ENCODE peak calls at places on chromosomes 13 and 19, in nine cellular contexts. N, W, F, O, R, V, K, I and Y are unnamed samples.

GRCh38 chr19:47176627-47177090 is 46.0 kb downstream of the SAE1 start:
- DNase-seq in K (peak; percentile 93), W (peak; percentile 96), R (peak; percentile 64), F (peak; percentile 52), O (peak; percentile 97), I (peak; percentile 71), N (no peak), V (no peak), Y (no peak)

GRCh38 chr19:4684312-4685095 is 14.4 kb upstream of the MYDGF start:
- DNase-seq in V (no peak), F (no peak), W (no peak), N (no peak), R (no peak), O (no peak), K (no peak), I (no peak), Y (no peak)

GRCh38 chr13:94705081-94705751 is 7.1 kb downstream of the SOX21 start:
- DNase-seq in N (no peak), O (peak; percentile 18), K (no peak), V (peak; percentile 70), F (no peak), I (no peak), W (no peak), R (no peak), Y (no peak)

GRCh38 chr13:95002968-95003813 is 290.8 kb upstream of the SOX21 start:
- DNase-seq in K (no peak), N (peak; percentile 58), V (peak; percentile 60), F (no peak), I (no peak), W (no peak), O (peak; percentile 8), R (no peak), Y (peak; percentile 86)

GRCh38 chr19:58353717-58354477 is 605 bp upstream of the A1BG start:
- DNase-seq in K (no peak), V (no peak), R (no peak), W (no peak), F (no peak), N (no peak), O (no peak), I (no peak), Y (no peak)

GRCh38 chr13:42985312-42986175 is 6.5 kb downstream of the EPSTI1 start:
- DNase-seq in R (no peak), O (peak; percentile 41), I (no peak), N (no peak), V (no peak), W (no peak), F (no peak), K (no peak), Y (no peak)

GRCh38 chr13:85497652-85498051 is 301.6 kb downstream of the SLITRK6 start:
- DNase-seq in O (peak; percentile 96), W (peak; percentile 99), V (no peak), F (no peak), R (peak; percentile 49), K (peak; percentile 91), N (peak; percentile 9), I (peak; percentile 92), Y (no peak)

GRCh38 chr13:95552208-95552538 is 347 bp upstream of the CLDN10 start:
- DNase-seq in K (no peak), I (no peak), W (no peak), R (no peak), N (no peak), V (no peak), O (no peak), F (no peak), Y (no peak)

GRCh38 chr19:2385053-2385721 is 25.1 kb downstream of the TMPRSS9 start:
- DNase-seq in K (peak; percentile 52), V (peak; percentile 91), W (peak; percentile 85), F (peak; percentile 2), R (peak; percentile 48), I (peak; percentile 87), N (peak; percentile 98), O (peak; percentile 83), Y (peak; percentile 96)

GRCh38 chr13:25833761-25834160 is 218.1 kb downstream of the SHISA2 start:
- DNase-seq in O (no peak), N (no peak), F (no peak), W (no peak), R (no peak), K (no peak), V (no peak), I (no peak), Y (no peak)

GRCh38 chr13:34257980-34258379 is 440.0 kb downstream of the RFC3 start:
- DNase-seq in V (no peak), K (no peak), I (no peak), R (no peak), F (no peak), N (peak; percentile 6), W (no peak), O (no peak), Y (no peak)

GRCh38 chr19:18425515-18426415 is 6.6 kb downstream of the SSBP4 start:
- DNase-seq in W (peak; percentile 70), R (no peak), N (peak; percentile 43), I (peak; percentile 83), O (peak; percentile 78), F (no peak), V (peak; percentile 26), K (no peak), Y (no peak)

GRCh38 chr19:58468216-58468839 is 1.4 kb downstream of the ZNF324 start:
- DNase-seq in O (no peak), I (no peak), R (no peak), F (no peak), V (no peak), N (no peak), W (no peak), K (no peak), Y (peak; percentile 27)

GRCh38 chr19:54696117-54696548 is 28.1 kb upstream of the KIR3DL3 start:
- DNase-seq in N (no peak), R (no peak), O (no peak), W (no peak), V (no peak), F (no peak), K (no peak), I (no peak), Y (no peak)

GRCh38 chr19:48310227-48310626 is 15.1 kb upstream of the EMP3 start:
- DNase-seq in F (no peak), O (no peak), V (no peak), R (no peak), K (no peak), I (no peak), N (no peak), W (no peak), Y (no peak)

GRCh38 chr13:42322806-42323205 is 50.9 kb downstream of the AKAP11 start:
- DNase-seq in I (no peak), N (no peak), F (no peak), K (no peak), R (no peak), W (no peak), O (no peak), V (no peak), Y (no peak)

GRCh38 chr19:9353011-9353410 is 9.8 kb upstream of the ZNF177 start:
- DNase-seq in I (no peak), K (no peak), V (no peak), F (no peak), O (no peak), W (no peak), N (no peak), R (no peak), Y (no peak)